ENCODE peak calls at places on chromosome 14, in ten cellular contexts. E is lower lobe of right lung, W is body of pancreas, F is SJSA1, O is HCT116, V is GM23338, Y is kidney, Z is stomach, S is GM23248, N is K562. B is an unnamed sample.

GRCh38 chr14:95327558-95328374 is 8.1 kb upstream of the CLMN start:
- DNase-seq in Z (no peak), W (no peak), E (no peak), N (no peak), O (no peak), V (no peak), S (no peak), Y (no peak), F (no peak), B (no peak)

GRCh38 chr14:93013368-93013719 is 90.4 kb downstream of the CHGA start:
- DNase-seq in O (no peak), Y (no peak), F (no peak), V (no peak), N (no peak), S (peak), Z (no peak), E (no peak), W (peak), B (no peak)

GRCh38 chr14:96274122-96274910 is 18.3 kb downstream of the BDKRB1 start:
- DNase-seq in E (no peak), W (peak), S (peak), Y (no peak), O (no peak), Z (no peak), F (no peak), N (no peak), V (no peak), B (no peak)

GRCh38 chr14:77347746-77348145 is 26.9 kb downstream of the GSTZ1 start:
- DNase-seq in O (no peak), N (no peak), F (no peak), S (no peak), E (no peak), Y (no peak), V (no peak), W (no peak), Z (no peak), B (no peak)

GRCh38 chr14:51285102-51285501 is 45.1 kb downstream of the TMX1 start:
- DNase-seq in O (no peak), F (no peak), N (no peak), E (no peak), V (no peak), Y (no peak), W (no peak), S (no peak), Z (no peak), B (peak)

GRCh38 chr14:99055019-99055418 is 217.0 kb downstream of the BCL11B start:
- DNase-seq in E (no peak), Y (no peak), Z (no peak), N (no peak), O (no peak), V (no peak), W (no peak), S (no peak), F (no peak), B (no peak)

GRCh38 chr14:104423224-104423681 is 156.3 kb upstream of the C14orf180 start:
- DNase-seq in N (no peak), V (no peak), F (no peak), Y (no peak), Z (no peak), O (no peak), E (no peak), W (no peak), S (no peak), B (no peak)

GRCh38 chr14:104819361-104819771 is 18.5 kb downstream of the ZBTB42 start:
- DNase-seq in Z (peak), S (no peak), N (no peak), E (no peak), O (no peak), F (peak), W (no peak), V (no peak), Y (peak), B (no peak)

GRCh38 chr14:20622816-20623291 is 18.6 kb downstream of the OR6S1 start:
- DNase-seq in V (no peak), N (no peak), E (no peak), Z (no peak), O (no peak), F (no peak), W (no peak), Y (peak), S (peak), B (no peak)

GRCh38 chr14:92352158-92352985 is 29.4 kb downstream of the SLC24A4 start:
- DNase-seq in W (no peak), F (no peak), V (peak), Y (no peak), N (peak), S (peak), O (peak), Z (no peak), E (no peak), B (peak)

GRCh38 chr14:72845675-72846074 is 48.2 kb downstream of the DPF3 start:
- DNase-seq in Z (no peak), V (no peak), E (no peak), O (no peak), S (no peak), N (no peak), W (no peak), F (no peak), Y (no peak), B (no peak)

GRCh38 chr14:92962831-92963095 is 39.8 kb downstream of the CHGA start:
- DNase-seq in V (no peak), Z (no peak), W (no peak), N (no peak), E (peak), O (no peak), Y (no peak), S (no peak), F (no peak), B (no peak)

GRCh38 chr14:51638071-51638944 is 13.4 kb upstream of the FRMD6 start:
- DNase-seq in E (no peak), O (no peak), N (no peak), V (peak), Y (no peak), S (peak), W (no peak), Z (no peak), F (peak), B (no peak)

GRCh38 chr14:105087963-105088811 is 23.0 kb upstream of the GPR132 start:
- DNase-seq in O (no peak), N (peak), Y (peak), Z (peak), E (peak), F (peak), V (peak), S (peak), W (peak), B (no peak)

GRCh38 chr14:50010752-50011151 is 105.6 kb downstream of the VCPKMT start:
- DNase-seq in E (no peak), S (peak), W (no peak), V (no peak), Z (no peak), F (no peak), O (no peak), N (no peak), Y (no peak), B (no peak)

GRCh38 chr14:95360828-95361227 is 41.1 kb upstream of the CLMN start:
- DNase-seq in F (no peak), Z (no peak), S (no peak), W (no peak), O (no peak), V (peak), Y (no peak), E (no peak), N (no peak), B (no peak)

GRCh38 chr14:51677276-51677675 is 25.6 kb downstream of the FRMD6 start:
- DNase-seq in Y (no peak), Z (no peak), W (no peak), N (no peak), E (no peak), V (no peak), S (peak), F (no peak), O (no peak), B (no peak)

GRCh38 chr14:103118019-103118662 is 5.1 kb upstream of the TNFAIP2 start:
- DNase-seq in S (peak), W (peak), N (no peak), Z (no peak), E (peak), F (no peak), O (no peak), V (no peak), Y (peak), B (no peak)

GRCh38 chr14:96351986-96352385 is 11.2 kb downstream of the ATG2B start:
- DNase-seq in V (no peak), S (peak), N (no peak), E (no peak), F (no peak), W (no peak), Y (no peak), O (no peak), Z (no peak), B (no peak)

GRCh38 chr14:34496007-34496678 is 34.1 kb upstream of the SPTSSA start:
- DNase-seq in O (no peak), F (no peak), S (peak), Z (peak), N (no peak), E (no peak), Y (no peak), V (no peak), W (peak), B (no peak)

GRCh38 chr14:59253527-59253926 is 65.1 kb downstream of the DAAM1 start:
- DNase-seq in W (no peak), S (no peak), O (no peak), Z (no peak), E (no peak), F (no peak), N (no peak), Y (no peak), V (no peak), B (no peak)

GRCh38 chr14:100885196-100886030 is 18.1 kb downstream of the RTL1 start:
- DNase-seq in F (no peak), N (no peak), O (no peak), V (no peak), Y (no peak), W (no peak), Z (no peak), S (peak), E (no peak), B (no peak)

GRCh38 chr14:79587194-79587593 is 624.1 kb downstream of the DIO2 start:
- DNase-seq in F (no peak), O (no peak), E (no peak), S (no peak), V (no peak), W (no peak), Z (no peak), Y (no peak), N (no peak), B (no peak)

GRCh38 chr14:27367345-27367744 is 769.5 kb upstream of the NOVA1 start:
- DNase-seq in O (no peak), F (no peak), S (no peak), E (no peak), V (no peak), Y (no peak), N (no peak), W (no peak), Z (no peak), B (no peak)

GRCh38 chr14:90300649-90301048 is 31.1 kb downstream of the NRDE2 start:
- DNase-seq in O (no peak), V (no peak), Y (no peak), F (no peak), Z (no peak), E (no peak), S (peak), W (no peak), N (no peak), B (no peak)

GRCh38 chr14:90302529-90303303 is 29.0 kb downstream of the NRDE2 start:
- DNase-seq in E (no peak), Y (no peak), N (no peak), V (peak), S (no peak), Z (no peak), W (no peak), O (no peak), F (no peak), B (no peak)

GRCh38 chr14:90299408-90299807 is 32.3 kb downstream of the NRDE2 start:
- DNase-seq in S (no peak), O (no peak), N (no peak), F (no peak), V (no peak), E (peak), Y (no peak), Z (peak), W (peak), B (no peak)

GRCh38 chr14:90301580-90302181 is 30.1 kb downstream of the NRDE2 start:
- DNase-seq in F (no peak), W (no peak), Y (no peak), N (no peak), V (peak), E (no peak), S (peak), O (no peak), Z (no peak), B (no peak)

GRCh38 chr14:90301122-90301521 is 30.6 kb downstream of the NRDE2 start:
- DNase-seq in S (no peak), Z (no peak), E (no peak), F (no peak), V (no peak), W (no peak), Y (no peak), O (no peak), N (no peak), B (no peak)
- H3K27ac ChIP-seq in S (no peak), Z (peak), E (no peak), F (no peak), V (no peak), W (no peak), Y (no peak), O (peak), N (no peak), B (no peak)

DNA sequence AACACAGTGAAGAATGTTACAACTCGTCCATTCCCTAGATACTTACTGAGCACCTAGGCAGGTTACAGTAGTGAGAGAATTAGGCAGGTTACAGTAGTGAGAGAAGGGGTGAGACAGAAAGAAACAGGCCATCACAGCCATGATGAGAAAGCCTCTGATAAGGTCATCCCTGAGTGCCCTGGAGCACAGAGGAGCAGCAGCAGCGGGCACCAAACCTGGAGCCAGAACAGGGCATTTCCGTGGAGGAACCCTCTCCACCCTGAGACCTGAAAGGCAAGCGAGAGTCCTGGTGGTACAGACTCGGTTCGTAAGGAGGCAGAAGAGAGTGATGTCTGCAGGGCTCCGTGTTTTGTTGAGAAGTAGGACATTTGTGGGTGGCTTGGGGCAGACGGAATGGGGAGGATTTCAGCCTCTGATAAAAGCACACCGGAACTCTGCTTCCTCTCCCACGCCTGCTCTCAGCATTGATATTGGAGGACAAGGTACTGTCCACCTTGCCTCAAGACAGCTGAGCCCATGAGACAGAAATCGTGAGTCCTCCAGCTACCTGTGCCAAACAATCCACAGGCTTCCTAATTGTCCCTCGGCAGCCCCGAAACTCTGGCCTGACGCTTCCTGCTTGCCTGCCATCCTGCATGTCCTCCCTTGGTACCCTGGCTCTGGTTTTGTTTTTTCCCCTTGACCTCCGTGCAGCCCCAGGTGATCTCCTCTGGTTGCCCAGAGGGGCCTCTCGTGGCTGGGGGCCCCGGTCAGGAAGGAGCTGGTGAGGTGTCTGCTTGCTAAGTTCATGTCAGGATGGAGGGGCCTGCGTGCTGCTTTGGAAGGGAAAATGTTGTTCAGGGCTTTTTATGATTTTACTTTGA is 136.1 kb downstream of the GCH1 start:
- DNase-seq in Y (no peak), O (no peak), F (no peak), N (no peak), W (no peak), E (no peak), V (no peak), Z (no peak), S (no peak), B (no peak)
- H3K27ac ChIP-seq in Y (no peak), O (no peak), F (no peak), N (peak), W (no peak), E (no peak), V (no peak), Z (no peak), S (no peak), B (no peak)

GRCh38 chr14:38425324-38425976 is 169.6 kb upstream of the CLEC14A start:
- DNase-seq in F (no peak), W (no peak), E (no peak), V (no peak), Z (no peak), S (no peak), N (no peak), O (no peak), Y (no peak), B (no peak)

GRCh38 chr14:38419579-38419978 is 163.7 kb upstream of the CLEC14A start:
- DNase-seq in V (no peak), O (no peak), W (no peak), Z (no peak), N (no peak), Y (no peak), S (no peak), F (no peak), E (no peak), B (no peak)

GRCh38 chr14:38420045-38420444 is 164.2 kb upstream of the CLEC14A start:
- DNase-seq in W (no peak), E (no peak), N (no peak), F (no peak), O (no peak), V (no peak), S (peak), Z (no peak), Y (no peak), B (no peak)
- H3K27ac ChIP-seq in W (no peak), E (no peak), N (no peak), F (no peak), O (no peak), V (no peak), S (peak), Z (no peak), Y (no peak), B (no peak)

GRCh38 chr14:22689186-22689585 is 45.0 kb upstream of the OR6J1 start:
- DNase-seq in V (no peak), O (peak), N (no peak), F (no peak), S (peak), W (no peak), Y (no peak), Z (no peak), E (no peak), B (no peak)

GRCh38 chr14:22685467-22685866 is 41.3 kb upstream of the OR6J1 start:
- DNase-seq in V (peak), Y (no peak), W (no peak), N (no peak), Z (no peak), E (no peak), F (no peak), O (no peak), S (no peak), B (no peak)

GRCh38 chr14:22692194-22692593 is 48.0 kb upstream of the OR6J1 start:
- DNase-seq in V (no peak), S (no peak), N (no peak), E (no peak), O (no peak), Y (no peak), Z (no peak), F (no peak), W (no peak), B (no peak)

DNA sequence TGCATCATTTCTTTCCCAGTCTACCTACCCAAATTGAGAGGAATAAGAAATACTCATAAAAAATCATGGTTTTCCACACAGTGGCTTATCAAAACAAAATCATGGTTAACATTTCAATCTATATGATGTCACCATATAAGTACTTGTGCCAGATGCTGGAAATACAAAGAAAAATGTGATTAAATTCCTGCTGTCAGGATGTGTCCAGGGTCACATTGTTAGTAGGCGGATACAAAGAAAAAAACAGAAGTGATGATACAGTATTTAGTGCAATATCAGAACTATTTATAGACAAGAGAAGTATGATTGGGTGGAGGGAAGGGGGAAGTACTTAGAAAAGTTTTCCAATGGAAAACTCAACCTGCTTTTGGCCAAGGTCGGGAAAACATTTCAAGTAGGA is 47.0 kb upstream of the OR6J1 start:
- DNase-seq in E (no peak), O (no peak), N (no peak), F (no peak), V (no peak), Z (no peak), S (peak), Y (no peak), W (no peak), B (no peak)
- H3K27ac ChIP-seq in E (no peak), O (no peak), N (no peak), F (no peak), V (no peak), Z (no peak), S (no peak), Y (no peak), W (no peak), B (no peak)

B was measured in WERI-Rb-1.